ENCODE peak calls at places on chromosomes 4 and X, in six cellular contexts. One of them, this sample, is unnamed.
A peak's percentile ranks its signal among the peaks of the same experiment; 100 is the strongest.

GRCh38 chr4:26701786-26702227 is 117.9 kb downstream of the TBC1D19 start:
- DNase-seq in anterior cingulate cortex: no peak
- DNase-seq in SK-MEL-5: no peak
- DNase-seq in brain microvascular endothelial cell: no peak
- DNase-seq in heart left ventricle: no peak
- DNase-seq in ELR: peak; percentile 51
- DNase-seq in this sample: no peak

GRCh38 chr4:2356123-2357069 is 62.0 kb downstream of the ZFYVE28 start:
- DNase-seq in anterior cingulate cortex: no peak
- DNase-seq in SK-MEL-5: no peak
- DNase-seq in brain microvascular endothelial cell: no peak
- DNase-seq in heart left ventricle: no peak
- DNase-seq in ELR: no peak
- DNase-seq in this sample: no peak

GRCh38 chr4:7747062-7747385 is 192.6 kb downstream of the AFAP1 start:
- DNase-seq in anterior cingulate cortex: no peak
- DNase-seq in SK-MEL-5: no peak
- DNase-seq in brain microvascular endothelial cell: no peak
- DNase-seq in heart left ventricle: no peak
- DNase-seq in ELR: no peak
- DNase-seq in this sample: no peak

GRCh38 chr4:53365121-53365485 is 758 bp downstream of the SCFD2 start:
- DNase-seq in anterior cingulate cortex: no peak
- DNase-seq in SK-MEL-5: no peak
- DNase-seq in brain microvascular endothelial cell: no peak
- DNase-seq in heart left ventricle: no peak
- DNase-seq in ELR: peak; percentile 59
- DNase-seq in this sample: no peak

GRCh38 chrX:114581528-114582263 is 2.2 kb upstream of the HTR2C start:
- DNase-seq in anterior cingulate cortex: no peak
- DNase-seq in SK-MEL-5: no peak
- DNase-seq in brain microvascular endothelial cell: no peak
- DNase-seq in heart left ventricle: no peak
- DNase-seq in ELR: no peak
- DNase-seq in this sample: no peak

GRCh38 chr4:102585329-102585728 is 84.2 kb downstream of the NFKB1 start:
- DNase-seq in anterior cingulate cortex: no peak
- DNase-seq in SK-MEL-5: no peak
- DNase-seq in brain microvascular endothelial cell: no peak
- DNase-seq in heart left ventricle: no peak
- DNase-seq in ELR: no peak
- DNase-seq in this sample: no peak

GRCh38 chr4:1137063-1137771 is 23.9 kb upstream of the RNF212 start:
- DNase-seq in anterior cingulate cortex: no peak
- DNase-seq in SK-MEL-5: no peak
- DNase-seq in brain microvascular endothelial cell: no peak
- DNase-seq in heart left ventricle: no peak
- DNase-seq in ELR: no peak
- DNase-seq in this sample: no peak

GRCh38 chrX:132086717-132087116 is 41.1 kb downstream of the FRMD7 start:
- DNase-seq in anterior cingulate cortex: no peak
- DNase-seq in SK-MEL-5: no peak
- DNase-seq in brain microvascular endothelial cell: peak; percentile 35
- DNase-seq in heart left ventricle: no peak
- DNase-seq in ELR: peak; percentile 53
- DNase-seq in this sample: no peak

GRCh38 chr4:169955521-169955920 is 70.7 kb downstream of the MFAP3L start:
- DNase-seq in anterior cingulate cortex: no peak
- DNase-seq in SK-MEL-5: no peak
- DNase-seq in brain microvascular endothelial cell: no peak
- DNase-seq in heart left ventricle: no peak
- DNase-seq in ELR: no peak
- DNase-seq in this sample: no peak

GRCh38 chr4:124610214-124610613 is 102.3 kb downstream of the ANKRD50 start:
- DNase-seq in anterior cingulate cortex: no peak
- DNase-seq in SK-MEL-5: no peak
- DNase-seq in brain microvascular endothelial cell: no peak
- DNase-seq in heart left ventricle: no peak
- DNase-seq in ELR: no peak
- DNase-seq in this sample: no peak

GRCh38 chr4:184599492-184600135 is 49.6 kb downstream of the CASP3 start:
- DNase-seq in anterior cingulate cortex: no peak
- DNase-seq in SK-MEL-5: no peak
- DNase-seq in brain microvascular endothelial cell: peak; percentile 82
- DNase-seq in heart left ventricle: no peak
- DNase-seq in ELR: peak; percentile 68
- DNase-seq in this sample: no peak

GRCh38 chr4:157898836-157899605 is 273.8 kb downstream of the GASK1B start:
- DNase-seq in anterior cingulate cortex: no peak
- DNase-seq in SK-MEL-5: peak; percentile 88
- DNase-seq in brain microvascular endothelial cell: no peak
- DNase-seq in heart left ventricle: no peak
- DNase-seq in ELR: peak; percentile 15
- DNase-seq in this sample: peak; percentile 71

GRCh38 chrX:43707812-43708548 is 51.9 kb downstream of the MAOA start:
- DNase-seq in anterior cingulate cortex: no peak
- DNase-seq in SK-MEL-5: no peak
- DNase-seq in brain microvascular endothelial cell: no peak
- DNase-seq in heart left ventricle: peak; percentile 34
- DNase-seq in ELR: no peak
- DNase-seq in this sample: no peak

GRCh38 chr4:169225812-169226211 is 44.9 kb downstream of the SH3RF1 start:
- DNase-seq in anterior cingulate cortex: no peak
- DNase-seq in SK-MEL-5: no peak
- DNase-seq in brain microvascular endothelial cell: no peak
- DNase-seq in heart left ventricle: no peak
- DNase-seq in ELR: peak; percentile 83
- DNase-seq in this sample: no peak

GRCh38 chr4:27176400-27176799 is 315.8 kb downstream of the STIM2 start:
- DNase-seq in anterior cingulate cortex: no peak
- DNase-seq in SK-MEL-5: peak; percentile 69
- DNase-seq in brain microvascular endothelial cell: no peak
- DNase-seq in heart left ventricle: peak; percentile 18
- DNase-seq in ELR: peak; percentile 67
- DNase-seq in this sample: peak; percentile 13

GRCh38 chrX:41338422-41338821 is 4.5 kb downstream of the DDX3X start:
- DNase-seq in anterior cingulate cortex: no peak
- DNase-seq in SK-MEL-5: no peak
- DNase-seq in brain microvascular endothelial cell: no peak
- DNase-seq in heart left ventricle: no peak
- DNase-seq in ELR: no peak
- DNase-seq in this sample: no peak

GRCh38 chrX:37409278-37409677 is 60.1 kb downstream of the PRRG1 start:
- DNase-seq in anterior cingulate cortex: no peak
- DNase-seq in SK-MEL-5: no peak
- DNase-seq in brain microvascular endothelial cell: no peak
- DNase-seq in heart left ventricle: no peak
- DNase-seq in ELR: no peak
- DNase-seq in this sample: no peak

GRCh38 chr4:1200425-1201035 is 28.1 kb upstream of the SPON2 start:
- DNase-seq in anterior cingulate cortex: no peak
- DNase-seq in SK-MEL-5: no peak
- DNase-seq in brain microvascular endothelial cell: peak; percentile 78
- DNase-seq in heart left ventricle: peak; percentile 57
- DNase-seq in ELR: peak; percentile 89
- DNase-seq in this sample: no peak

GRCh38 chrX:149631293-149632165 is at the start of gene TMEM185A:
- DNase-seq in anterior cingulate cortex: no peak
- DNase-seq in SK-MEL-5: peak; percentile 46
- DNase-seq in brain microvascular endothelial cell: peak; percentile 7
- DNase-seq in heart left ventricle: peak; percentile 76
- DNase-seq in ELR: peak; percentile 67
- DNase-seq in this sample: peak; percentile 28

GRCh38 chr4:174273960-174274359 is 9.5 kb downstream of the FBXO8 start:
- DNase-seq in anterior cingulate cortex: no peak
- DNase-seq in SK-MEL-5: no peak
- DNase-seq in brain microvascular endothelial cell: no peak
- DNase-seq in heart left ventricle: no peak
- DNase-seq in ELR: no peak
- DNase-seq in this sample: no peak

GRCh38 chr4:114690571-114690970 is 92.0 kb downstream of the UGT8 start:
- DNase-seq in anterior cingulate cortex: no peak
- DNase-seq in SK-MEL-5: no peak
- DNase-seq in brain microvascular endothelial cell: no peak
- DNase-seq in heart left ventricle: no peak
- DNase-seq in ELR: no peak
- DNase-seq in this sample: no peak

GRCh38 chr4:5524900-5525299 is 183.5 kb downstream of the EVC2 start:
- DNase-seq in anterior cingulate cortex: no peak
- DNase-seq in SK-MEL-5: no peak
- DNase-seq in brain microvascular endothelial cell: peak; percentile 83
- DNase-seq in heart left ventricle: no peak
- DNase-seq in ELR: no peak
- DNase-seq in this sample: peak; percentile 42

GRCh38 chr4:119209077-119209476 is 3.4 kb upstream of the USP53 start:
- DNase-seq in anterior cingulate cortex: no peak
- DNase-seq in SK-MEL-5: peak; percentile 53
- DNase-seq in brain microvascular endothelial cell: peak; percentile 94
- DNase-seq in heart left ventricle: no peak
- DNase-seq in ELR: peak; percentile 97
- DNase-seq in this sample: peak; percentile 98

GRCh38 chr4:48909697-48910096 is 3.1 kb upstream of the OCIAD2 start:
- DNase-seq in anterior cingulate cortex: no peak
- DNase-seq in SK-MEL-5: peak; percentile 30
- DNase-seq in brain microvascular endothelial cell: peak; percentile 99
- DNase-seq in heart left ventricle: no peak
- DNase-seq in ELR: peak; percentile 98
- DNase-seq in this sample: peak; percentile 58

GRCh38 chr4:8644461-8644891 is 51.9 kb downstream of the CPZ start:
- DNase-seq in anterior cingulate cortex: no peak
- DNase-seq in SK-MEL-5: no peak
- DNase-seq in brain microvascular endothelial cell: no peak
- DNase-seq in heart left ventricle: no peak
- DNase-seq in ELR: no peak
- DNase-seq in this sample: no peak

This sample was measured in COLO829.